ENCODE peak calls at places on chromosomes 11 and 22, in four cellular contexts. One of them, this sample, is unnamed. For H3K27me3, the result is how much of the 10 kb centered on the place peaks cover.

GRCh38 chr11:67356867-67357561 is 3.7 kb upstream of the POLD4 start:
- DNase-seq in left ventricle myocardium inferior: peak
- DNase-seq in dorsolateral prefrontal cortex: no peak
- DNase-seq in HepG2: peak
- DNase-seq in this sample: peak

GRCh38 chr11:112834277-112834755 is 126.9 kb upstream of the NCAM1 start:
- DNase-seq in left ventricle myocardium inferior: peak
- DNase-seq in dorsolateral prefrontal cortex: peak
- DNase-seq in HepG2: no peak
- DNase-seq in this sample: peak

GRCh38 chr11:64865286-64866172 is 12.9 kb downstream of the EHD1 start:
- DNase-seq in left ventricle myocardium inferior: no peak
- DNase-seq in dorsolateral prefrontal cortex: no peak
- DNase-seq in HepG2: no peak
- DNase-seq in this sample: no peak

GRCh38 chr11:69463181-69463891 is 18.1 kb upstream of the LINC01488 start:
- DNase-seq in left ventricle myocardium inferior: peak
- DNase-seq in dorsolateral prefrontal cortex: no peak
- DNase-seq in HepG2: peak
- DNase-seq in this sample: peak

GRCh38 chr11:43644626-43645299 is 35.8 kb upstream of the HSD17B12 start:
- DNase-seq in left ventricle myocardium inferior: no peak
- DNase-seq in dorsolateral prefrontal cortex: no peak
- DNase-seq in HepG2: peak
- DNase-seq in this sample: no peak

GRCh38 chr22:23204541-23205157 is 24.3 kb downstream of the BCR start:
- DNase-seq in left ventricle myocardium inferior: peak
- DNase-seq in dorsolateral prefrontal cortex: no peak
- DNase-seq in HepG2: no peak
- DNase-seq in this sample: peak

GRCh38 chr11:33266418-33267215 is 9.4 kb downstream of the HIPK3 start:
- DNase-seq in left ventricle myocardium inferior: peak
- DNase-seq in dorsolateral prefrontal cortex: no peak
- DNase-seq in HepG2: peak
- DNase-seq in this sample: peak

GRCh38 chr11:64766881-64767280 is 7.1 kb upstream of the PYGM start:
- DNase-seq in left ventricle myocardium inferior: no peak
- DNase-seq in dorsolateral prefrontal cortex: no peak
- DNase-seq in HepG2: no peak
- DNase-seq in this sample: no peak

GRCh38 chr22:19799322-19800190 is 39.0 kb downstream of the TBX1 start:
- DNase-seq in left ventricle myocardium inferior: peak
- DNase-seq in dorsolateral prefrontal cortex: no peak
- DNase-seq in HepG2: no peak
- DNase-seq in this sample: peak

GRCh38 chr11:62081378-62082291 is 42.2 kb upstream of the INCENP start:
- DNase-seq in left ventricle myocardium inferior: peak
- DNase-seq in dorsolateral prefrontal cortex: peak
- DNase-seq in HepG2: peak
- DNase-seq in this sample: peak

GRCh38 chr11:129722529-129722928 is 93.1 kb upstream of the TMEM45B start:
- DNase-seq in left ventricle myocardium inferior: no peak
- DNase-seq in dorsolateral prefrontal cortex: no peak
- DNase-seq in HepG2: no peak
- DNase-seq in this sample: no peak

GRCh38 chr11:35420371-35420770 is 1.0 kb upstream of the SLC1A2 start:
- DNase-seq in left ventricle myocardium inferior: no peak
- DNase-seq in dorsolateral prefrontal cortex: no peak
- DNase-seq in HepG2: no peak
- DNase-seq in this sample: no peak

GRCh38 chr11:61538636-61538961 is 30.1 kb downstream of the LRRC10B start:
- DNase-seq in left ventricle myocardium inferior: no peak
- DNase-seq in dorsolateral prefrontal cortex: no peak
- DNase-seq in HepG2: peak
- DNase-seq in this sample: no peak

DNA sequence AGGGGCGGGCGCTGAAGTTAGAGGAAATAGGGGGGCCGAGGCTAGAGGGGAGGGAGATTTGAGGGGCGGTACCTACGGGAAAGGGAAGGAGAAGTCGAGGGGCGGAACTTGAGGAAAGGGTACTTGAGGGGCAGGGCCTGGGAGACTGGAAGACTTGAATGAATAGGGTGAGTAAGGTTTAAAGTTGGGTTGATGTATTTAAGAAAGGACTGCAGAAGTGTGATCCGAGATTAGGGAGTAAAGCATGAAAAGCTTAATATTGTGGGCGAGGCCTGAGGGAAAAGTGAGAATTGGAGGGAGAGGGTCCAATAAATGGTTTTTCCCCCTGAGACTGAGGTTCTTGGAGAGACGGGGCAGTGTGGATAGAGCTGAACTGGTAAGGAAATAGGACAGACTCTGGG is 723 bp downstream of the HSCB start:
- DNase-seq in left ventricle myocardium inferior: no peak
- DNase-seq in dorsolateral prefrontal cortex: no peak
- DNase-seq in HepG2: no peak
- DNase-seq in this sample: no peak
- H3K4me3 ChIP-seq in left ventricle myocardium inferior: peak
- H3K4me3 ChIP-seq in dorsolateral prefrontal cortex: peak
- H3K4me3 ChIP-seq in HepG2: peak
- H3K4me3 ChIP-seq in this sample: peak

DNA sequence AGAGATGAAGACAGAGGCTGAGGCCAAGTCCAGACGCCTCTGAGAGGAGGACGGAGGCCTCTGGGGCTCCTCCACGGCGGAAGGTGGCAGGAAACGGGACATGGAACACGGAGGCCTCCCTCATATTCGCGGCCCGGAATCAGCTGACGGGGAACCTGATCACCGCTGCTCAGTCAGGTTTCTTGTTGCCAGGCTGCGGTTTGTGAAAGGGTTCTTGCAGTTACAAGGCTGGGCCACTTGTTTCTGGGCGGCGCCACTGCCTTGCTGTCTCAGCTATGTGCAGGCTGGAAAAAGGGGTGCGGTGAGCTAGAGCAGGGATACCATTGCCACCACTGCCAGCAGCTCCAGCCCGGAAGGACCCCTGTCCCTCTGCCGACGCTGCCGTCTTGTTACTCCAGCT is 10.0 kb upstream of the MMP1 start:
- DNase-seq in left ventricle myocardium inferior: no peak
- DNase-seq in dorsolateral prefrontal cortex: no peak
- DNase-seq in HepG2: peak
- DNase-seq in this sample: no peak
- TF ChIP-seq CTCF in left ventricle myocardium inferior: no peak
- TF ChIP-seq CTCF in dorsolateral prefrontal cortex: no peak
- TF ChIP-seq CTCF in HepG2: peak
- TF ChIP-seq CTCF in this sample: no peak

GRCh38 chr11:11760838-11761237 is 80.9 kb upstream of the USP47 start:
- DNase-seq in left ventricle myocardium inferior: no peak
- DNase-seq in dorsolateral prefrontal cortex: no peak
- DNase-seq in HepG2: no peak
- DNase-seq in this sample: no peak

GRCh38 chr11:11763796-11764427 is 77.9 kb upstream of the USP47 start:
- DNase-seq in left ventricle myocardium inferior: no peak
- DNase-seq in dorsolateral prefrontal cortex: no peak
- DNase-seq in HepG2: no peak
- DNase-seq in this sample: no peak

GRCh38 chr11:11757871-11758270 is 83.9 kb upstream of the USP47 start:
- DNase-seq in left ventricle myocardium inferior: no peak
- DNase-seq in dorsolateral prefrontal cortex: no peak
- DNase-seq in HepG2: no peak
- DNase-seq in this sample: no peak

GRCh38 chr11:11764428-11764803 is 77.4 kb upstream of the USP47 start:
- DNase-seq in left ventricle myocardium inferior: no peak
- DNase-seq in dorsolateral prefrontal cortex: no peak
- DNase-seq in HepG2: no peak
- DNase-seq in this sample: no peak

GRCh38 chr11:11758603-11759196 is 83.1 kb upstream of the USP47 start:
- DNase-seq in left ventricle myocardium inferior: no peak
- DNase-seq in dorsolateral prefrontal cortex: no peak
- DNase-seq in HepG2: no peak
- DNase-seq in this sample: no peak
- H3K27me3 ChIP-seq in left ventricle myocardium inferior: under half
- H3K27me3 ChIP-seq in dorsolateral prefrontal cortex: under half
- H3K27me3 ChIP-seq in HepG2: under half
- H3K27me3 ChIP-seq in this sample: under half

DNA sequence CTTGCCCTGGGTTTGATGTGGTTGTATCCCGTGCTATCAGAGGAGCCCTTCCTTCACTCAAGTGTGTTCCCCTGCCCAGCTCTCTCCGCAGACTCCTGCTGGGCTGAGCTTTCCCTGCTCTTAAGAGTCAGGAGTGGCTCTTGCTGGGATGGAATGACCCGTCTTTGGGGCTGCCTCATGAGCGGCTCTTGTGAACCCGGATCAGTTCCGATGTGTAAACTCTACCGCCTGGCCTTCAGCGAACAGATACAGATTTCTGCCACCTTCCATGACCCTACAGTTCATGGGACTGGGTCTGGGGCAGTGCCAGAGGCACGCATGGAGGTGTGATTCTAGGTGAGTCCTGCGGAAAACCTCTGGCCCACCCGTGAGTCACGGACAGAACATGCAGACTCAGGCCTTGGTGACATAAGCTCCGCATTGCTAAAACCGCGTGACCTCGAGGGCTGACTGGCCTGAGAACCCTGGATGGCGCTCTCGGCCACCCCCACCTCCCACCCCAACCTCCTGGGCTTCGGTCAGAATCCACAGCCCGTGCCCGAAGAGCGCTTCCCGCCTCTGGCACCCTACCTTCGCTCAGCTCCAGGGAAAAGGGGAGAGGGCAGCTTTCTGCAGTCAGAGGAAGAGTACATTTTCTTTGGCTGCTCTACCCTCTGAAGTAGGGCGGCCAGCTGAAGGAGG is 1.3 kb upstream of the ZBTB16 start:
- DNase-seq in left ventricle myocardium inferior: peak
- DNase-seq in dorsolateral prefrontal cortex: no peak
- DNase-seq in HepG2: no peak
- DNase-seq in this sample: no peak
- H3K4me3 ChIP-seq in left ventricle myocardium inferior: peak
- H3K4me3 ChIP-seq in dorsolateral prefrontal cortex: peak
- H3K4me3 ChIP-seq in HepG2: no peak
- H3K4me3 ChIP-seq in this sample: peak

GRCh38 chr11:2532704-2533641 is 88.2 kb downstream of the KCNQ1 start:
- DNase-seq in left ventricle myocardium inferior: peak
- DNase-seq in dorsolateral prefrontal cortex: peak
- DNase-seq in HepG2: peak
- DNase-seq in this sample: peak
- TF ChIP-seq CTCF in left ventricle myocardium inferior: peak
- TF ChIP-seq CTCF in dorsolateral prefrontal cortex: peak
- TF ChIP-seq CTCF in HepG2: peak
- TF ChIP-seq CTCF in this sample: peak

DNA sequence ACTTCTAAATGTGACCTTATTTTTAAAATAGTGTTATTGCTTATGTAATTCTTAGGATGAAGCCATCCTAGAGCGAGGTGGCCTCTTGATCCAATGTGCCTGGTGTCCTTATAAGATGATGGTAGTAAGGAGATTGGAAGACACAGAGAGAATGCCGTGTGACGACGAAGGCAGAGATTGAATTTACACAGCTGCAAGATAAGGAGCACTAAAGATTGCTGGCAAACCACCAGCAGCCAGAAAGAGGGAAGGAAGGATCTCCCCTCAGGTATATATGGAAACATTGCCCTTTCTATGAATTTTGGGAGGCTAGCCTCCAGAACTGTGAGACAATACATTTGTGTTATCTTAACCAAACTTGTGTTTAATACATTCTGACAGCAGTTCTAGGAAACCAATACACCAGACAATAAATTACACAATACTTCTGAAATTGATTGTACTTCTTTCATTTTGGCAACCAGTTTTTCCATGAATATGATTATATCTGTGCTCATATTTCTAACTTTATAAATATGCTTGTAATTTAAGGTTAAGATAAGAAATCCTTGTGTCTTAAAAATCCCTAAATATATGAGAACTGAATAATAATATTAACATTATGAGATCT is 86.3 kb upstream of the VPREB1 start:
- DNase-seq in left ventricle myocardium inferior: no peak
- DNase-seq in dorsolateral prefrontal cortex: no peak
- DNase-seq in HepG2: no peak
- DNase-seq in this sample: no peak
- H3K27me3 ChIP-seq in left ventricle myocardium inferior: half or more
- H3K27me3 ChIP-seq in dorsolateral prefrontal cortex: under half
- H3K27me3 ChIP-seq in HepG2: under half
- H3K27me3 ChIP-seq in this sample: under half

GRCh38 chr22:36383110-36383581 is 4.6 kb downstream of the MYH9 start:
- DNase-seq in left ventricle myocardium inferior: no peak
- DNase-seq in dorsolateral prefrontal cortex: no peak
- DNase-seq in HepG2: no peak
- DNase-seq in this sample: no peak
- H3K4me3 ChIP-seq in left ventricle myocardium inferior: peak
- H3K4me3 ChIP-seq in dorsolateral prefrontal cortex: no peak
- H3K4me3 ChIP-seq in HepG2: no peak
- H3K4me3 ChIP-seq in this sample: no peak

DNA sequence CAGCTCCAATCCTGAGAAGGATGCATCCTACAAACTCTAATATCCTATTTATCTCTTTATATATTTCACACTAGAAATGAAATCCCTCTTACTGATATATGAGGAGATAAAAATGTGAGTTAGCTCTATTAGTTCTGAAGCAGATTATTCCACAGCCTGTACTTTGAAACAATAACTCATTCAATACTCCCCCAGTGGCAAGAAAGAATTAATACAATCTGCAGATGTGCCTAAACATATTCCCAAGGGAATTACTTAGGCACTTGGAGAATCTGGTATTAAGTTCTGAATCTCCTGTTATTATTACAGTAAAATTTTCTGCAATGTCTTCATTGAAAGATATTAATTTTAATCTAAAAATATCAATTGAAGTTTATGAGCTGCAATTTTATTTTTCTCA is 59.4 kb downstream of the DDI1 start:
- DNase-seq in left ventricle myocardium inferior: no peak
- DNase-seq in dorsolateral prefrontal cortex: no peak
- DNase-seq in HepG2: no peak
- DNase-seq in this sample: no peak
- TF ChIP-seq CTCF in left ventricle myocardium inferior: peak
- TF ChIP-seq CTCF in dorsolateral prefrontal cortex: no peak
- TF ChIP-seq CTCF in HepG2: no peak
- TF ChIP-seq CTCF in this sample: no peak

This sample was measured in heart left ventricle.